ENCODE peak calls at places on chromosomes 5 and 9, in eight cellular contexts. Q is transverse colon, J is SK-N-SH, S is suprapubic skin, Y is stomach, U is K562, A is HepG2, I is sigmoid colon. T is an unnamed sample.

GRCh38 chr5:37198842-37199241 is 50.3 kb downstream of the CPLANE1 start:
- DNase-seq in J (no peak), A (no peak), Q (no peak), I (no peak), U (no peak), Y (no peak), S (no peak), T (peak)

GRCh38 chr5:36090033-36090432 is 23.4 kb upstream of the UGT3A2 start:
- DNase-seq in Y (no peak), U (no peak), Q (no peak), S (no peak), A (peak), I (no peak), J (peak), T (no peak)

GRCh38 chr9:37036237-37037136 is 2.4 kb upstream of the PAX5 start:
- DNase-seq in U (no peak), I (no peak), Y (peak), J (peak), S (no peak), Q (peak), A (no peak), T (peak)

GRCh38 chr9:126410229-126410628 is 83.6 kb downstream of the MVB12B start:
- DNase-seq in S (no peak), Q (no peak), A (no peak), I (no peak), J (no peak), Y (no peak), U (no peak), T (no peak)

GRCh38 chr5:143030349-143030748 is 260.2 kb downstream of the ARHGAP26 start:
- DNase-seq in A (no peak), U (no peak), I (no peak), Y (no peak), J (no peak), Q (no peak), S (no peak), T (no peak)

GRCh38 chr5:150663936-150664335 is 2.9 kb downstream of the MYOZ3 start:
- DNase-seq in U (no peak), S (no peak), Q (no peak), A (no peak), J (no peak), I (no peak), Y (no peak), T (no peak)

GRCh38 chr9:89574309-89574708 is 30.5 kb upstream of the GADD45G start:
- DNase-seq in U (no peak), I (no peak), Y (no peak), Q (no peak), J (no peak), A (no peak), S (no peak), T (no peak)

GRCh38 chr9:22103650-22104575 is 94.8 kb upstream of the CDKN2B start:
- DNase-seq in S (no peak), A (no peak), Q (peak), Y (no peak), J (no peak), U (no peak), I (no peak), T (no peak)

GRCh38 chr9:108163321-108164005 is 673.9 kb upstream of the KLF4 start:
- DNase-seq in Q (no peak), U (no peak), I (no peak), Y (no peak), J (no peak), A (no peak), S (no peak), T (no peak)

GRCh38 chr5:97624861-97625260 is 441.8 kb upstream of the RIOK2 start:
- DNase-seq in J (no peak), S (no peak), U (no peak), Q (no peak), I (no peak), Y (no peak), A (no peak), T (no peak)

GRCh38 chr9:131394464-131395026 is 659 bp downstream of the PRRC2B start:
- DNase-seq in U (peak), S (no peak), I (peak), J (peak), Y (peak), Q (peak), A (no peak), T (peak)

GRCh38 chr5:26121343-26121742 is 917.0 kb downstream of the CDH9 start:
- DNase-seq in J (no peak), A (peak), Y (no peak), U (no peak), I (no peak), S (no peak), Q (no peak), T (no peak)

GRCh38 chr5:132491368-132492364 is 1.1 kb upstream of the IRF1 start:
- DNase-seq in Y (peak), S (no peak), U (no peak), Q (peak), A (no peak), I (peak), J (no peak), T (peak)

GRCh38 chr5:106205916-106206571 is 1464.7 kb downstream of the EFNA5 start:
- DNase-seq in U (no peak), I (peak), J (no peak), A (no peak), Y (no peak), S (no peak), Q (no peak), T (no peak)

GRCh38 chr9:107078061-107078460 is 205.0 kb upstream of the RAD23B start:
- DNase-seq in Q (no peak), Y (no peak), A (no peak), J (no peak), U (no peak), I (no peak), S (no peak), T (no peak)

GRCh38 chr5:56561-57290 is 35.2 kb upstream of the PLEKHG4B start:
- DNase-seq in Y (no peak), I (no peak), S (no peak), U (peak), J (no peak), A (no peak), Q (no peak), T (no peak)

GRCh38 chr5:178201927-178202235 is 2.5 kb upstream of the HNRNPAB start:
- DNase-seq in I (peak), Y (no peak), U (peak), S (peak), Q (no peak), A (peak), J (no peak), T (no peak)

GRCh38 chr5:39102684-39103155 is 28.5 kb upstream of the RICTOR start:
- DNase-seq in A (peak), Q (no peak), I (no peak), J (no peak), S (no peak), Y (no peak), U (no peak), T (no peak)

GRCh38 chr5:100311811-100312210 is 223.4 kb upstream of the FAM174A start:
- DNase-seq in I (no peak), A (no peak), S (no peak), U (no peak), Y (no peak), J (no peak), Q (no peak), T (no peak)

DNA sequence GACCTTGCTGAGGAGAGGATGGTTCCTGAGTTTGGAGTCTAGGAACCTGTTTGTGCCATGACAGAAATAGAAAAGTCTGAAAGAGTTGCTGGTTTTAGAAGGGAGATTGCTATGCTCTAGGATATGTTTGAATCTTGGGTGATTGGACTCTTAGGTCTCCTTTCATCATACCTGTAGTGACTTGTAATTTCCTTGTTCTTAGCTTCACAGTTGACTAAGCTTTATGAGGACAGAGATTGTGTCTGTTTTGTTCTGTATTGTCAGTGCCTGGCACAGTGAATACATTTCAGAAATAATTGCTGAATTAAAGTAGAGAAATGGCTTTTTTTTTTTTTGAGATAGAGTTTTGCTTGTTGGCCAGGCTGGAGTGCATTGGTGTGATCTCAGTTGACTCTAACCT is 31.5 kb downstream of the GAPVD1 start:
- DNase-seq in U (no peak), J (no peak), Y (no peak), A (no peak), S (no peak), I (no peak), Q (no peak), T (no peak)
- TF ChIP-seq POLR2AphosphoS5 in U (no peak), J (no peak), Y (no peak), A (no peak), S (no peak), I (no peak), Q (no peak), T (no peak)

GRCh38 chr9:76571288-76572204 is 112.6 kb downstream of the GCNT1 start:
- DNase-seq in I (no peak), Y (no peak), J (no peak), Q (peak), S (no peak), U (no peak), A (no peak), T (peak)
- H3K4me3 ChIP-seq in I (peak), Y (peak), J (no peak), Q (peak), S (peak), U (no peak), A (no peak), T (peak)

DNA sequence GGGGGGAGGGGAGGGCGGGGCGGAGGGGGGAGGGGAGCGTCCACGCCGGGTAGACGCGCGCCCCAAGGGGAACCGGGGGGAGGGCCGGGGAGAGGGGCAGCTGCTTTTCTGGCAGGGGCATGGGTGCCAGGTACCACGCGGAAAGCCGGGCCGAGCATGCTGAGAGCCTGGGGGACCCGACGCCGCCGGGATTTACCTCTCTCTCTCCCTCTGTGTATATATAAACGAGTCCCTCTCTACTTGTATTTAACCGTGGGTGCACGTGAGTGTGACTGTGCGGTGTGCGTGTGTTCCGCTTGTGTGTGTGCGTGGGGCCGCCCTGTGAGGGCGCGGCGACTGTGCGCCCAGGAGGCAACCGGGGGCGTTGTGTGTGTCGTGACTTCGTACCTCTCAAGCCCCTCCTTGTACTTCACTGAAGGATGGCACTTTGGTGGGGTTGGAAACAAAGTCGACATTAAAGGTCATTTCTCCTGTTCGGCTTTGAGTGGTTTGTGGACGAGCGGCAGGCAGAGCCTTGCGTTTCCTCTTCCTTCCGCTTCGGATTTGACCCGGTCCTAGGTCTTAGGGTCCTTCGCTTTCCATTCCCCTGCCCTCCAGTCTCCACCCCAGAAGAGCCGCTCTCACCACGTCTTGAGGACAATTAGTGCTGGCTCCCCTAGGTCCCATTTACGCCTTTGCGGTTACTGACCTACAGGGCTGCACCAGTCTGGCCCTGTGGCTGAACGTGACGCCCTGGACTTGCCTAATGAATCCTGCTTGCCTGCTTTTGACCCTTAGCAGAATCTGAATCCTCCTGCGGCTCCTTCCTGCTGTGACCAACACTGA is 36.2 kb upstream of the TTC1 start:
- DNase-seq in A (no peak), J (peak), Y (no peak), I (no peak), S (no peak), Q (no peak), U (no peak), T (peak)
- TF ChIP-seq EP300 in A (no peak), J (no peak), Y (no peak), I (no peak), S (no peak), Q (no peak), U (no peak), T (no peak)

DNA sequence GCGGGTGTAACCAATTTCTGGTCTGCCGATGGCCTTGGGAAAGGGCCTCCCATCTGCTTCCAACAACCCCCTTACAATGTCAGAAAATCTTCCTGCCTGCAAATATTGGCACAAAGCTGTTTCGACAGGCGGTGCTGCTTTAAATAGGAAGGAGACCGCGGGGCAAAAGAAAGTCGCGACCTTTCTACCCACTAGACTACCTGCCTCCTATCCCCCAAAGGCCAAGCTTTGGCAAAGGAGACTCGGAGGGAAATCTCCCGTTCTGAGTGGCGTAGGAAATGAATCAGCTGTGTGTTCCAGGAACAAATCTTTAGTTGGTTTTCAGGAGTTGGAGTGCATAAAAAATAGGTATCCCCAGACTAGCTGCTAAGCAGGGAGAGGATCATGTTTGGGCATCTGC is 36.8 kb upstream of the NFIB start:
- DNase-seq in A (no peak), J (peak), U (no peak), S (no peak), I (no peak), Y (no peak), Q (no peak), T (no peak)
- TF ChIP-seq POLR2AphosphoS5 in A (no peak), J (no peak), U (no peak), S (no peak), I (no peak), Y (no peak), Q (no peak), T (no peak)

GRCh38 chr5:10304932-10305331 is 2.8 kb downstream of the CMBL start:
- DNase-seq in I (no peak), U (peak), S (no peak), Q (no peak), Y (no peak), A (no peak), J (peak), T (no peak)

GRCh38 chr5:10306114-10306513 is 1.6 kb downstream of the CMBL start:
- DNase-seq in U (no peak), Y (no peak), J (no peak), Q (peak), I (peak), A (no peak), S (no peak), T (no peak)

GRCh38 chr5:10306806-10307205 is 896 bp downstream of the CMBL start:
- DNase-seq in I (no peak), S (no peak), Y (no peak), A (no peak), U (no peak), J (peak), Q (no peak), T (no peak)

GRCh38 chr5:10308844-10309243 is 1.1 kb upstream of the CMBL start:
- DNase-seq in U (peak), J (no peak), A (no peak), I (no peak), Q (no peak), Y (no peak), S (no peak), T (no peak)

GRCh38 chr5:10307206-10308148 is at the start of gene CMBL:
- DNase-seq in S (no peak), I (peak), Y (no peak), U (peak), A (peak), J (peak), Q (peak), T (peak)
- H3K4me3 ChIP-seq in S (peak), I (peak), Y (peak), U (peak), A (peak), J (peak), Q (peak), T (peak)

GRCh38 chr5:158033076-158033475 is 174.1 kb upstream of the CLINT1 start:
- DNase-seq in Y (no peak), U (no peak), J (no peak), A (no peak), Q (no peak), I (no peak), S (no peak), T (no peak)
- TF ChIP-seq EP300 in Y (no peak), U (no peak), J (no peak), A (no peak), Q (no peak), I (no peak), S (no peak), T (no peak)

T was measured in upper lobe of left lung.